ENCODE peak calls at places on chromosome 5, in six cellular contexts. K is tibial nerve; F is gastrocnemius medialis; Q is CD8-positive, alpha-beta memory T cell; C is PC-3; N is Karpas-422. V is an unnamed sample.

GRCh38 chr5:158147227-158147626 is 288.3 kb upstream of the CLINT1 start:
- DNase-seq in K (no peak), F (no peak), Q (no peak), C (no peak), N (no peak), V (no peak)

GRCh38 chr5:44332360-44332971 is 56.8 kb downstream of the FGF10 start:
- DNase-seq in K (no peak), F (no peak), Q (no peak), C (peak), N (peak), V (no peak)

GRCh38 chr5:55657443-55657842 is 54.7 kb downstream of the SLC38A9 start:
- DNase-seq in K (no peak), F (no peak), Q (no peak), C (peak), N (no peak), V (no peak)

GRCh38 chr5:160357861-160358411 is 12.5 kb downstream of the C1QTNF2 start:
- DNase-seq in K (no peak), F (no peak), Q (no peak), C (no peak), N (no peak), V (no peak)

GRCh38 chr5:163565931-163566608 is 60.7 kb downstream of the MAT2B start:
- DNase-seq in K (no peak), F (no peak), Q (peak), C (peak), N (no peak), V (no peak)

GRCh38 chr5:41128291-41128690 is 57.1 kb upstream of the MROH2B start:
- DNase-seq in K (no peak), F (no peak), Q (no peak), C (no peak), N (no peak), V (no peak)

GRCh38 chr5:31273161-31273560 is 79.7 kb downstream of the CDH6 start:
- DNase-seq in K (no peak), F (no peak), Q (no peak), C (no peak), N (no peak), V (no peak)

GRCh38 chr5:66882592-66883227 is 286.5 kb downstream of the MAST4 start:
- DNase-seq in K (no peak), F (no peak), Q (no peak), C (peak), N (no peak), V (peak)

GRCh38 chr5:141182248-141182647 is at the start of gene PCDHB16:
- DNase-seq in K (peak), F (no peak), Q (no peak), C (no peak), N (peak), V (no peak)

GRCh38 chr5:19886123-19886921 is 101.7 kb downstream of the CDH18 start:
- DNase-seq in K (no peak), F (no peak), Q (no peak), C (peak), N (no peak), V (peak)

GRCh38 chr5:109529520-109529919 is 119.7 kb upstream of the PJA2 start:
- DNase-seq in K (no peak), F (no peak), Q (no peak), C (peak), N (no peak), V (peak)

GRCh38 chr5:140242890-140243585 is 59.9 kb downstream of the PFDN1 start:
- DNase-seq in K (no peak), F (no peak), Q (no peak), C (no peak), N (no peak), V (no peak)

GRCh38 chr5:73812457-73812856 is 186.5 kb downstream of the ARHGEF28 start:
- DNase-seq in K (no peak), F (no peak), Q (no peak), C (no peak), N (no peak), V (no peak)

GRCh38 chr5:138668451-138668850 is 84.8 kb upstream of the CTNNA1 start:
- DNase-seq in K (no peak), F (no peak), Q (peak), C (no peak), N (no peak), V (no peak)

GRCh38 chr5:41921874-41922273 is 3.2 kb upstream of the FBXO4 start:
- DNase-seq in K (no peak), F (no peak), Q (no peak), C (peak), N (no peak), V (no peak)

GRCh38 chr5:159768243-159768642 is 148.0 kb upstream of the ADRA1B start:
- DNase-seq in K (no peak), F (no peak), Q (no peak), C (no peak), N (no peak), V (no peak)

GRCh38 chr5:82164109-82164956 is 113.8 kb downstream of the RPS23 start:
- DNase-seq in K (no peak), F (no peak), Q (no peak), C (peak), N (no peak), V (no peak)

GRCh38 chr5:91074615-91075014 is 308.5 kb downstream of the ARRDC3 start:
- DNase-seq in K (no peak), F (no peak), Q (no peak), C (peak), N (no peak), V (no peak)

GRCh38 chr5:96718635-96719077 is 56.5 kb downstream of the CAST start:
- DNase-seq in K (no peak), F (no peak), Q (no peak), C (peak), N (no peak), V (peak)

GRCh38 chr5:443239-444151 is 519 bp downstream of the EXOC3 start:
- DNase-seq in K (no peak), F (no peak), Q (no peak), C (no peak), N (peak), V (no peak)

GRCh38 chr5:91848453-91848852 is 465.3 kb upstream of the ARRDC3 start:
- DNase-seq in K (no peak), F (no peak), Q (no peak), C (peak), N (no peak), V (peak)

GRCh38 chr5:78328585-78329173 is 31.7 kb upstream of the SCAMP1 start:
- DNase-seq in K (no peak), F (no peak), Q (no peak), C (no peak), N (no peak), V (no peak)

GRCh38 chr5:60295423-60295822 is 401.9 kb upstream of the PDE4D start:
- DNase-seq in K (no peak), F (no peak), Q (no peak), C (peak), N (peak), V (peak)

GRCh38 chr5:171157233-171157632 is 151.8 kb upstream of the TLX3 start:
- DNase-seq in K (no peak), F (no peak), Q (no peak), C (no peak), N (no peak), V (no peak)

GRCh38 chr5:154734670-154735248 is 20.4 kb upstream of the LARP1 start:
- DNase-seq in K (no peak), F (no peak), Q (no peak), C (no peak), N (no peak), V (no peak)

GRCh38 chr5:133925866-133926488 is 42.4 kb downstream of the C5orf15 start:
- DNase-seq in K (no peak), F (no peak), Q (no peak), C (peak), N (no peak), V (no peak)

GRCh38 chr5:132227485-132228240 is at the start of gene P4HA2:
- DNase-seq in K (peak), F (peak), Q (no peak), C (peak), N (no peak), V (no peak)

GRCh38 chr5:181160144-181160754 is 12.9 kb downstream of the OR2V2 start:
- DNase-seq in K (no peak), F (no peak), Q (peak), C (peak), N (peak), V (no peak)

GRCh38 chr5:137778772-137779564 is 24.8 kb upstream of the HNRNPA0 start:
- DNase-seq in K (no peak), F (no peak), Q (no peak), C (peak), N (peak), V (no peak)

GRCh38 chr5:153158608-153159007 is 331.9 kb upstream of the GRIA1 start:
- DNase-seq in K (no peak), F (no peak), Q (no peak), C (no peak), N (no peak), V (no peak)

GRCh38 chr5:89396262-89396975 is 513.4 kb upstream of the MEF2C start:
- DNase-seq in K (no peak), F (no peak), Q (no peak), C (no peak), N (no peak), V (no peak)

GRCh38 chr5:14109041-14109747 is 33.9 kb upstream of the TRIO start:
- DNase-seq in K (no peak), F (no peak), Q (no peak), C (peak), N (no peak), V (peak)

GRCh38 chr5:1536298-1537165 is 12.8 kb upstream of the LPCAT1 start:
- DNase-seq in K (no peak), F (no peak), Q (peak), C (no peak), N (peak), V (no peak)

GRCh38 chr5:32202394-32202793 is 28.3 kb upstream of the GOLPH3 start:
- DNase-seq in K (no peak), F (no peak), Q (no peak), C (no peak), N (no peak), V (no peak)

GRCh38 chr5:34775886-34776285 is 63.1 kb upstream of the TTC23L start:
- DNase-seq in K (no peak), F (no peak), Q (no peak), C (no peak), N (no peak), V (no peak)
- H3K27ac ChIP-seq in K (peak), F (no peak), Q (no peak), C (no peak), N (no peak), V (no peak)

GRCh38 chr5:151004499-151004898 is 15.9 kb upstream of the GPX3 start:
- DNase-seq in K (no peak), F (no peak), Q (no peak), C (no peak), N (no peak), V (no peak)

GRCh38 chr5:151006704-151007334 is 13.6 kb upstream of the GPX3 start:
- DNase-seq in K (no peak), F (no peak), Q (no peak), C (no peak), N (no peak), V (no peak)

GRCh38 chr5:151003503-151003860 is 16.9 kb upstream of the GPX3 start:
- DNase-seq in K (no peak), F (no peak), Q (no peak), C (no peak), N (no peak), V (no peak)

GRCh38 chr5:151005975-151006576 is 14.3 kb upstream of the GPX3 start:
- DNase-seq in K (peak), F (peak), Q (no peak), C (no peak), N (no peak), V (no peak)

DNA sequence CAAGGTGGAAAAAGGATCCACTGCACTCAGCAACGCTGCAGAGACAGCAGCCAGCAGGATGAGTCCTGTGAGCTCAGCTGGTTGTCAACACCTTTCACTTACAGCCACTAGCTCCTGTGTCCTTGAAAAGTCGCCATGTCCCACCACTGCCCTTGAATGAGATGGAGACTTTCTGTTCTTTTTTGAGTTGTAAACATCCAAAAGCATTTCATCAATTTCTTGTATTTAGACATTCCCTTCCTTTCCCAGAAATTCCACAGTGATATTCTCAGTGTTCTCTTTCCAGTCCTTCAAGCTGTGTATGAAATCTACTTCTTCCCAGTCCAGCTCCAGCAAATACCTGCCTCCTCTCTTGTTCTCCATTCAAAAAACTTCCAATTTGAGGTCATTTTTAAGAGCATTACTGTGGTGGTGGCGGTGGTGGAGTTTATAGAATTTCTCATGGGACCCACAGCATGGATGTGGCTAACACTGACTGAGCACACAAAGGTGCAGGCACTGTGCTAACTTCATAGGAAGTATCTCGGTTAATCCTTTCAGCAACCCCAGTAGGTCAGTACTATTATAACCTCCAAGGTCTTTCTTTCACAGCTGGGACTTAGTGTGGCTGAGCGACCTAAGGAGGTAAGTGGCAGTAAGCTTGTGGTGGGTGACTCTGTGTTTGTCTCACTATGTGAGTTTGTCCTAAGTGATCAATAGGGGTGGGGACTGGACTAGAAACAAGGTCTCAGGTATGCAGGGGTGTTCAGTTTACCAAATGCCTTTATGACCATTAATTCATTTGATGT is 15.0 kb upstream of the GPX3 start:
- DNase-seq in K (peak), F (peak), Q (no peak), C (no peak), N (no peak), V (no peak)
- H3K27ac ChIP-seq in K (peak), F (peak), Q (no peak), C (no peak), N (no peak), V (no peak)

DNA sequence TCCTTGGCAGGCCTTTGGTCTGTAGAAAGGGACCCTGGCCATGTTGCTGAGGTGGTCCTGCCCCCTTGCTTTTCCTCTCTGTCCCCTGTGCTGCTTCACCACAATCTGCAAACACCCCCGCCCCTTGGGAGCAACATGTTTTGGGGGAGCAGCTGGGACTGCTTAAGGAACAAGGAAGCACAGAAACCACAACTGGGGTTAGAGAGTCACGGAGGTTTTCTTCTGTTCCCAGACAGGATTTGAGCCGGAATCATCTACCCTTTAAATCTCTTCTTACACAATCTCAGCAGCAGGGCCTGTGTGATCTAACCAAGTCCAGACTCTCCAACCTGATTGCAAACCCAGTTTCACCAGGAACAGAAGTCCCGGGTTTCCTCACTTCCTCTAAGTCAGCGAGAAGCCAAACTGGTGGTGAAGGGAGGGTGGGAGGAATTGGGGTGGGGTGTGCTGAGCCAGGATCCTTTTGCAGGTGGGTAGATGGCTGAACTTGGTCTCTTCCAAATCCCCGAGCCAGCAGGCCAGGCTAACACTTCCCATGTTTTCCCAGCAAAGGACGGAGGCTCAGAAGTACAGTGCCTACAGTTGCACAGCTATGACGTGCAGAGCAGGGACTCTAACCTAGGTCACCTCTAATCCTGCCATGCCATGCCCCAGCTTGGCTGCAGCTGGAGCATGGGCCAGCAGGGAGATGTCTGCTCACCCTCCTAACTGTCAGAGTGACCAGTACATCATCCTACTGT is 25.0 kb downstream of the SH3PXD2B start:
- DNase-seq in K (no peak), F (no peak), Q (no peak), C (no peak), N (no peak), V (no peak)
- H3K27ac ChIP-seq in K (peak), F (peak), Q (no peak), C (no peak), N (no peak), V (peak)

GRCh38 chr5:115625579-115626443 is at the start of gene TMED7:
- DNase-seq in K (peak), F (peak), Q (peak), C (peak), N (peak), V (peak)

GRCh38 chr5:115626444-115626823 is 598 bp upstream of the TMED7 start:
- DNase-seq in K (no peak), F (no peak), Q (no peak), C (no peak), N (no peak), V (no peak)

GRCh38 chr5:115623632-115624031 is 2.2 kb downstream of the TMED7 start:
- DNase-seq in K (no peak), F (no peak), Q (no peak), C (no peak), N (peak), V (no peak)

GRCh38 chr5:115627295-115627825 is 1.5 kb upstream of the TMED7 start:
- DNase-seq in K (no peak), F (no peak), Q (no peak), C (no peak), N (peak), V (no peak)

GRCh38 chr5:115624994-115625393 is 842 bp downstream of the TMED7 start:
- DNase-seq in K (no peak), F (no peak), Q (no peak), C (no peak), N (peak), V (no peak)
- H3K27ac ChIP-seq in K (peak), F (peak), Q (peak), C (peak), N (peak), V (peak)

GRCh38 chr5:135394095-135394494 is 4.9 kb downstream of the MACROH2A1 start:
- DNase-seq in K (no peak), F (no peak), Q (no peak), C (no peak), N (no peak), V (no peak)

GRCh38 chr5:135398160-135398854 is 724 bp downstream of the MACROH2A1 start:
- DNase-seq in K (no peak), F (peak), Q (no peak), C (peak), N (peak), V (no peak)

GRCh38 chr5:135395451-135395850 is 3.6 kb downstream of the MACROH2A1 start:
- DNase-seq in K (no peak), F (no peak), Q (no peak), C (no peak), N (peak), V (no peak)

GRCh38 chr5:135398855-135399837 is at the start of gene MACROH2A1:
- DNase-seq in K (peak), F (peak), Q (peak), C (peak), N (peak), V (no peak)

GRCh38 chr5:135396459-135397055 is 2.5 kb downstream of the MACROH2A1 start:
- DNase-seq in K (no peak), F (no peak), Q (no peak), C (peak), N (no peak), V (no peak)
- H3K27ac ChIP-seq in K (peak), F (no peak), Q (no peak), C (no peak), N (no peak), V (peak)